ENCODE peak calls at places on chromosomes 11 and 22, in five cellular contexts. V is breast epithelium, I is mesenchymal stem cell, Z is ovary, G is HCT116. T is an unnamed sample.

GRCh38 chr11:35170503-35170902 is 31.5 kb downstream of the CD44 start:
- DNase-seq in V (no peak), I (peak; percentile 57), Z (no peak), G (no peak), T (no peak)

GRCh38 chr22:17358394-17358793 is 10.9 kb upstream of the CECR2 start:
- DNase-seq in V (no peak), I (no peak), Z (no peak), G (no peak), T (no peak)

GRCh38 chr11:13594045-13594444 is 74.4 kb upstream of the FAR1 start:
- DNase-seq in V (no peak), I (no peak), Z (no peak), G (no peak), T (no peak)

GRCh38 chr11:66157182-66157864 is 87.3 kb downstream of the PACS1 start:
- DNase-seq in V (no peak), I (no peak), Z (no peak), G (no peak), T (no peak)

GRCh38 chr11:88348870-88349269 is 11.3 kb upstream of the CTSC start:
- DNase-seq in V (no peak), I (peak; percentile 85), Z (no peak), G (no peak), T (no peak)

GRCh38 chr11:60334005-60334620 is 7.1 kb downstream of the MS4A6E start:
- DNase-seq in V (no peak), I (peak; percentile 75), Z (no peak), G (peak; percentile 73), T (peak; percentile 13)

GRCh38 chr11:103993502-103993901 is 42.9 kb upstream of the DDI1 start:
- DNase-seq in V (no peak), I (no peak), Z (no peak), G (no peak), T (no peak)

GRCh38 chr11:99682646-99683045 is 661.9 kb downstream of the CNTN5 start:
- DNase-seq in V (no peak), I (no peak), Z (no peak), G (no peak), T (no peak)

GRCh38 chr11:43925932-43926505 is 16.4 kb upstream of the C11orf96 start:
- DNase-seq in V (no peak), I (no peak), Z (no peak), G (no peak), T (no peak)

GRCh38 chr11:120055646-120056045 is 82.3 kb downstream of the TRIM29 start:
- DNase-seq in V (no peak), I (no peak), Z (no peak), G (no peak), T (no peak)

GRCh38 chr22:23065069-23065451 is 5.3 kb upstream of the GNAZ start:
- DNase-seq in V (peak; percentile 25), I (no peak), Z (no peak), G (no peak), T (no peak)

GRCh38 chr22:39489094-39490068 is 12.7 kb upstream of the MIEF1 start:
- DNase-seq in V (no peak), I (no peak), Z (no peak), G (no peak), T (no peak)

GRCh38 chr22:41256254-41256897 is 15.6 kb upstream of the CHADL start:
- DNase-seq in V (no peak), I (peak; percentile 89), Z (no peak), G (no peak), T (no peak)

GRCh38 chr11:15106201-15106965 is 8.3 kb upstream of the INSC start:
- DNase-seq in V (no peak), I (peak; percentile 92), Z (no peak), G (peak; percentile 75), T (no peak)

GRCh38 chr11:45332486-45332934 is 46.4 kb upstream of the SYT13 start:
- DNase-seq in V (no peak), I (peak; percentile 61), Z (peak; percentile 30), G (peak; percentile 29), T (no peak)

GRCh38 chr22:39308614-39309363 is 10.6 kb downstream of the RPL3 start:
- DNase-seq in V (no peak), I (peak; percentile 95), Z (peak; percentile 70), G (peak; percentile 92), T (peak; percentile 44)

GRCh38 chr22:28766628-28767027 is 5.9 kb upstream of the CCDC117 start:
- DNase-seq in V (no peak), I (no peak), Z (no peak), G (no peak), T (no peak)

GRCh38 chr22:28247114-28247513 is 328.1 kb upstream of the PITPNB start:
- DNase-seq in V (no peak), I (no peak), Z (no peak), G (no peak), T (no peak)

GRCh38 chr11:119108151-119108856 is 1.2 kb downstream of the C2CD2L start:
- DNase-seq in V (peak; percentile 80), I (peak; percentile 28), Z (no peak), G (no peak), T (no peak)

GRCh38 chr22:47836957-47837356 is 1074.5 kb downstream of the TBC1D22A start:
- DNase-seq in V (no peak), I (no peak), Z (no peak), G (no peak), T (no peak)

GRCh38 chr11:121649798-121650197 is 197.0 kb upstream of the SORL1-AS1 start:
- DNase-seq in V (no peak), I (peak; percentile 33), Z (no peak), G (no peak), T (no peak)

DNA sequence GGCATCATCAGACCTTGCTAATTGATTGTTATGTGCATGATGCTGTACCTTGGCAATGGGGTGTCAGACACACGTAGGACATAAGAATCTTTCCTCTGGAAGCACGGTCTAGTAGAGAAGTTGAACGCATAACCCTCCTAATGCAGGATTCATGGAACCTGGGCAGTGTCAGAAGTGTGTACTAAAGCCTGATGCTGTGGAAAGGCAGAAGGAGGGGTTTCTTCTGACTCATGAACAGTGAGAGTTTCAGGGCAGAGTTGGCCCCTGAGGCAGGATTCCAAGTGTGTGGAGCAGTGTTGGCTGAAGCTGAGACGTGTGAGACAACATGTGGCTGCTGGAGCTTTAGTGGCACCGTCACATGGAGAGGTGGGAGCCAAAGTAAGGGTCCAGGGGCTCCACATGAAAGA is 3.5 kb downstream of the PANX1 start:
- DNase-seq in V (no peak), I (peak; percentile 92), Z (peak; percentile 31), G (no peak), T (peak; percentile 36)
- H3K4me3 ChIP-seq in V (no peak overlapping the region), I (peak overlapping the region; percentile 96), Z (no peak overlapping the region), G (no peak overlapping the region), T (no peak overlapping the region)

GRCh38 chr22:46428602-46429326 is 93.2 kb downstream of the TRMU start:
- DNase-seq in V (no peak), I (no peak), Z (no peak), G (no peak), T (no peak)

GRCh38 chr22:46430961-46431838 is 95.7 kb downstream of the TRMU start:
- DNase-seq in V (no peak), I (no peak), Z (no peak), G (no peak), T (no peak)

GRCh38 chr22:46432164-46433068 is 96.9 kb downstream of the TRMU start:
- DNase-seq in V (no peak), I (no peak), Z (no peak), G (no peak), T (no peak)

GRCh38 chr22:46428171-46428570 is 92.7 kb downstream of the TRMU start:
- DNase-seq in V (no peak), I (no peak), Z (no peak), G (no peak), T (no peak)

GRCh38 chr22:46429327-46429853 is 93.9 kb downstream of the TRMU start:
- DNase-seq in V (no peak), I (no peak), Z (no peak), G (no peak), T (no peak)
- H3K4me3 ChIP-seq in V (no peak overlapping the region), I (no peak overlapping the region), Z (no peak overlapping the region), G (no peak overlapping the region), T (no peak overlapping the region)

DNA sequence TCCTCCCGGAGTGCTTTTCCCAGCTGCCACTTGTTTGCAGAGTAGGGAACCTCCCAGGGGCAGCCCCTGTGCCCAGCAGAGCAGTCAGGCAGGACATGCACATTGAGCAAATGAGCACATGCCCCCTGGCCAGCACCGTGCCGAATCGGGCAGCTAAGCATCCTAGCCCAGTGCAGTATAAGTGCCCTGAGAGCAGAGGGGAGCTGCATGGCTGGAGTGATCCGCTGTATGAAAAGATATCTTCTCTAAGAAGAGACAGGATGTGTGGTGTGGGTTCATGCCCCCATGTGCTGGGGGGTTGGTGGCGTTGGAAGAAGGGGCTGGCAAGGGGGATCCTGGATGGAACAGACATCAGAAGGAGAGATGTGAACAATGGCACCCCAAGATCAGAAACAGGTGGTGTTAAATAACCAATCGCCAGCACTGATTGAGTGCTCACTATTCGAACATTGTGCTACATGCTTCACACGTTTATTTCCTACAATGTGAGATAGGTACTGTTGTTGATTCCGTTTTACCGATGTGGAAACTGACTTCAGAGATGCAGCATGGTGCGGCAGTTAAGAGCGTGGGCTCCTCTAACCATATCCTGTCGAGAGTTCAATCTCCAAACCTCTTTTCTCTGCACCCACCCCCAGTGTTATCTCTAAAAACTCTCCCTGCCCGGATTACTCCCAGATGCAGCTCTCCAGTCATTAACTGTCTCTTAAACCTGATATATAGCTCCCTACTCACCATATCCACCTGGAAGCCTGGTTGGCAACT is 1.3 kb downstream of the AIP start:
- DNase-seq in V (no peak), I (no peak), Z (no peak), G (no peak), T (no peak)
- H3K4me3 ChIP-seq in V (peak overlapping the region; percentile 50), I (peak overlapping the region; percentile 82), Z (no peak overlapping the region), G (peak overlapping the region; percentile 61), T (peak overlapping the region; percentile 67)

DNA sequence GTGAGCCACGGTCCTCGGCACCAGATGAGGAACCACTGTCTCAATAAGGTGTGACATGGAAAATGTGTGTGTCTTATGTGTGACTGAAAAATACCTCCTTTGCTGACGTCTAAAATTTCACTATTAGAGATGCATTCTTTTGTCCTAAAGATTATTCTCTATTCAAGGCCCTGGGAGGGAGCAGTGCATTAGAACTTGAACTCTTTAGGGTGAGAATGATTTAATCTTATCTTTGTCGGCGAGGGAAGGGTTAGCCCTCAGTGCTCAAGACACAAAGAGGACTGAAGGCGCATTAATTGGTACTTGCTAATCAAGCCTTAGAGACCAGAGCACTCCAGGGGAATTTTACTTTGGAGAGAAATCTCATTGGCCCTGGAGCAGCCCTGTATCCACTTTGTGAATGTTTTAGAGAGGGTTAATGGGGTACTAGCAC is 29.8 kb upstream of the PLET1 start:
- DNase-seq in V (no peak), I (peak; percentile 16), Z (no peak), G (no peak), T (no peak)
- H3K4me3 ChIP-seq in V (peak overlapping the region; percentile 48), I (peak overlapping the region; percentile 88), Z (peak overlapping the region; percentile 33), G (peak overlapping the region; percentile 62), T (peak overlapping the region; percentile 71)

DNA sequence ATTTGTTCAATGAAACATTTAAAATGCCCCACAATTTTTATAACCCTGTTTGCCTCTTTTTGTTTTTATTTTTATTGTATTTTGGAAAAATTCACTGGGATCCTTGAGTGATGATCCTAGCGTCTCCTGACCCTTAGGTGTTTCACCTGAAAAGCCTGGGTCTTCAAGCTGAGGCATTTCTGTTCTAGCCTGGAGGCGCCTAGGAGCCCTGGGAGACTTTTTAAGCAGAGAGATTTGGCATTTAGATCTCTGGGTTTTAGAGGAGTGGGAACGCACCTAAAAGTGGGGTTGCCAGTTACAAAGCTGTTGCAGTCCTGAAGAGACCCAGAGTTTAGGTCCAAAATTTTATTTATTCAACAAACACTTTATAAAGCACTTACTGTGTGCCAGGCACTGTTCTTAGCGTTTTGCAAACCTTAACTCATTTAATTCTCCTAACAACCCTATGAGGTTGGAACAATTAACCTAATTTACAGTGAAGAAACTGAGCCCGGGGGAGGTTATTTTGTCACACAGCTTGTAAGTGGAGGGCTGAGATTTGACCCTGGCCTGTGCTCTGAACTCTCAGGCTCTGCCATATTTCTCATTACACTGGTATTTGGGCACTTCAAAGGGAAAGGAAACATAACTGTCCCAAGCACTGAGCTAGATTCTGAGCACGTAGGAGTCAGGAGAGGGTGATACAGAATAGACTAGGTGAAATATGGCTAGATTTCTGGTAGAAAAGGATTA is 834 bp upstream of the FADS1 start:
- DNase-seq in V (no peak), I (no peak), Z (no peak), G (no peak), T (no peak)
- H3K4me3 ChIP-seq in V (peak overlapping the region; percentile 67), I (peak overlapping the region; percentile 92), Z (peak overlapping the region; percentile 73), G (peak overlapping the region; percentile 89), T (peak overlapping the region; percentile 88)

T was measured in gastrocnemius medialis.